ENCODE peak calls at places on chromosomes 3 and 15, in seven cellular contexts. X is HCT116, J is GM12878, Y is SK-N-SH, N is K562, L is HepG2, A is H1. P is an unnamed sample.

GRCh38 chr15:51869074-51869425 is 39.6 kb downstream of the TMOD3 start:
- DNase-seq in X (peak), J (no peak), Y (peak), N (no peak), L (peak), A (no peak), P (no peak)

GRCh38 chr3:49903451-49904424 is at the start of gene MST1R:
- DNase-seq in X (peak), J (peak), Y (no peak), N (peak), L (peak), A (peak), P (peak)

GRCh38 chr3:20511863-20512262 is 325.9 kb upstream of the SGO1 start:
- DNase-seq in X (no peak), J (no peak), Y (peak), N (peak), L (peak), A (peak), P (peak)

GRCh38 chr3:195069501-195070251 is 201.3 kb downstream of the XXYLT1 start:
- DNase-seq in X (no peak), J (no peak), Y (no peak), N (no peak), L (no peak), A (no peak), P (no peak)

GRCh38 chr3:113132571-113132996 is 78.8 kb upstream of the BOC start:
- DNase-seq in X (no peak), J (no peak), Y (no peak), N (no peak), L (peak), A (no peak), P (no peak)

GRCh38 chr3:139532996-139533395 is 6.5 kb downstream of the RBP1 start:
- DNase-seq in X (no peak), J (no peak), Y (peak), N (no peak), L (no peak), A (no peak), P (no peak)

GRCh38 chr15:95556866-95557225 is 773.7 kb upstream of the NR2F2 start:
- DNase-seq in X (peak), J (no peak), Y (no peak), N (no peak), L (no peak), A (no peak), P (no peak)

GRCh38 chr3:71432044-71432970 is 151.2 kb downstream of the FOXP1 start:
- DNase-seq in X (no peak), J (no peak), Y (no peak), N (no peak), L (no peak), A (no peak), P (no peak)

GRCh38 chr3:191094057-191094456 is 105.0 kb upstream of the OSTN start:
- DNase-seq in X (no peak), J (no peak), Y (no peak), N (no peak), L (no peak), A (no peak), P (no peak)

GRCh38 chr3:67662733-67663132 is 8.3 kb upstream of the SUCLG2 start:
- DNase-seq in X (no peak), J (no peak), Y (no peak), N (no peak), L (no peak), A (no peak), P (no peak)

GRCh38 chr15:50884583-50884982 is 23.9 kb upstream of the AP4E1 start:
- DNase-seq in X (no peak), J (no peak), Y (no peak), N (no peak), L (no peak), A (no peak), P (no peak)

GRCh38 chr15:90481023-90481422 is 48.7 kb upstream of the CRTC3 start:
- DNase-seq in X (no peak), J (no peak), Y (no peak), N (no peak), L (no peak), A (no peak), P (no peak)

GRCh38 chr3:28698706-28699105 is 350.1 kb upstream of the AZI2 start:
- DNase-seq in X (no peak), J (no peak), Y (no peak), N (no peak), L (no peak), A (no peak), P (no peak)

GRCh38 chr3:29695905-29696238 is 415.0 kb downstream of the RBMS3 start:
- DNase-seq in X (no peak), J (no peak), Y (no peak), N (no peak), L (no peak), A (no peak), P (no peak)

DNA sequence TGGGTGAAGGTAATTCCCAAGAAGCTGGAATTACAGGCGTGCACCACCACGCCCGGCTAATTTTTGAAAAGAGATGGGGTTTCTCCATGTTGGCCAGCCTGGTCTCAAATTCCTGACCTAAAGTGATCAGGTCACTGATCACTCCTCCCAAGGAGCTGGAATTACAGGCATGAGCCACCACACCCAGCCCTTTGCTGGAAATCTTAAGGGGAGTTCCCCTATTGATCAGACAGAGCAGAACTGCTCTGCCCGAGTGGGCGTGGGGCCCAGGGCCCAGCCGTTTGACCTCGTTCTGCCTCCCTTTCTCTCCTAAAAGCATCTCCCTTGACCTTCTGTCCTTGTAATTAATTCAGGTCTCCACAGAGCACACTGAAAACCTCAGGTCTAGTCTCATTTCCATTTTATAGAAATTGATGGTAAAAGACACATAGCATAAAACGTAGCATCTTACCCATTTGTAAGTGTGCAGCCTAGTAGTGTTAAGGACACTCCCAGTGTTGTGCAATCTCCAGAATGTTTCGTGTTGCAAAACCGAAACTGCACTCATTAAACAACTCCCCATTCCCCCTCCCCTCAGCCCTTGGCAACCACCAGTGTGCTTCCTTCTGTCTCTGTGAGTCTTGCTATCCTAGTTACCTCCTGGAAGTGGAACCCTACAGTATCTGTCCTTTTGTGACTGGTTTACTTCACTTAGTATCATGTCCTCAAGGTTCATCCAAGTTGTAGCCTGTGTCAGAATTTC is 89.3 kb downstream of the SLCO3A1 start:
- DNase-seq in X (peak), J (no peak), Y (no peak), N (no peak), L (peak), A (no peak), P (peak)
- TF ChIP-seq JUND in X (no peak), J (no peak), Y (no peak), N (no peak), L (no peak), A (no peak), P (no peak)

GRCh38 chr3:11167590-11167989 is 13.3 kb downstream of the HRH1 start:
- DNase-seq in X (no peak), J (no peak), Y (no peak), N (no peak), L (no peak), A (no peak), P (no peak)
- TF ChIP-seq JUND in X (no peak), J (no peak), Y (no peak), N (no peak), L (no peak), A (no peak), P (no peak)

DNA sequence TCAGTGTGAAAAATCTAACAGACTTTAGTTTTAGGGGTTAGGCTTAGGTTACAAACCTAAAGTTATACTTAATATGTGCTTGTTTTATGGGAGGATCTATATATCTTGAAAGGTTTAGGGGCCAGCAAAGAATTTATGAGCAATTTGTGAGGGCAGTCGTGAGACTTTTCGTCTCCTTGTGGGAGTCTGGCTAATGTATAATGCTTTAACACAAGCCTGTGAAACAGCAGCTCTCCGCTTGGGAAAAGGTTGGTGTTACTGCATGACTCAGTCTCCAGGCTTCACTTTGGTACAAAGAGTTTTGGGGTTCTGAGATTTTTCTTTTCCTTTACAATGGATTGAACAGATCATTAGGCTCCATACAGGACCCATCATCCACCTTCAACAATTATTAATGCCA is 79.0 kb upstream of the MFGE8 start:
- DNase-seq in X (no peak), J (no peak), Y (no peak), N (no peak), L (no peak), A (no peak), P (no peak)
- TF ChIP-seq JUND in X (no peak), J (no peak), Y (no peak), N (no peak), L (no peak), A (no peak), P (no peak)

DNA sequence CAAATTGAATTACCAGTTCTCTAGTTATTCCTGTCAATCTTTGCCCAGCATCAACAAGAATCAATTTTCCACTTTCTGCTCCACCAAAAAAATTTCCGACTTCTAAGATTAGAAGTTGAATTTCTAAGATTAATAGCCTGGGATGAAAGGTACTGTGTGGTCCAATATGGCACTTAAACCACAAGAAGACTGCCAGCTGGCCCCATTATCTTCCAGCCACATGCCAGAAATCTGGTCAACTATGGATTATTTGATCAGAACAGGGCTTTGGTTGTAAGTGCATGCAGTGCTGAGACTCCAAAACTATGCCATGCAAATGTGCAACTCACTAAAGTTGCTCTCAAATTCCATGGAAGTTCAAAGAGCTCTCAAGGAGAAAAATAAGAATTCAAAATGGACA is 64.1 kb downstream of the ST3GAL6 start:
- DNase-seq in X (no peak), J (no peak), Y (no peak), N (no peak), L (no peak), A (no peak), P (no peak)
- TF ChIP-seq JUND in X (no peak), J (no peak), Y (no peak), N (no peak), L (no peak), A (no peak), P (no peak)

DNA sequence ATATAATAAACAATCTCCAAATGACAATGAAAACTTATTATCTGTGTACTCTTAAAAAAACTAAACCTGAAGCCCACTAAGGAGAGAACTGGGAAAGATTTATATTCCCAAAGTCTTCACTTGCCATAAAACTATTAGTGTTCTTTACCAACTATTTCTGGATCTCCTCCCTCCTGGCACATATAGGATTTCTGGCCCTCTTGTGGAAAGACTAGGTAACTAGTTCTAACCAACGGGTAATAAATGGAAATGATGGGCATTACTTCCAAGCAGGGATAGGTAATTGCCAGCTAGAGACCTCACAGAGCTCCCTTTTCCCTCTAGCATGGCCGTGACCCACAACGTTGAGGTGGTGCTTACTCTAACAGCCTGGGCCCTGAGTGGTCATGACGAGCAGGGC is 110.1 kb downstream of the DNAH12 start:
- DNase-seq in X (peak), J (no peak), Y (peak), N (no peak), L (peak), A (no peak), P (peak)
- TF ChIP-seq JUND in X (no peak), J (no peak), Y (no peak), N (no peak), L (no peak), A (no peak), P (no peak)

GRCh38 chr15:49620174-49620573 is 444 bp downstream of the FAM227B start:
- DNase-seq in X (no peak), J (no peak), Y (no peak), N (no peak), L (no peak), A (no peak), P (no peak)
- TF ChIP-seq JUND in X (no peak), J (no peak), Y (no peak), N (no peak), L (no peak), A (no peak), P (no peak)

GRCh38 chr3:58539636-58540035 is 2.6 kb upstream of the ACOX2 start:
- DNase-seq in X (no peak), J (no peak), Y (no peak), N (no peak), L (no peak), A (no peak), P (no peak)

GRCh38 chr3:58537412-58538301 is 667 bp upstream of the ACOX2 start:
- DNase-seq in X (no peak), J (no peak), Y (no peak), N (no peak), L (peak), A (no peak), P (peak)

GRCh38 chr3:58535531-58536500 is 1.2 kb downstream of the ACOX2 start:
- DNase-seq in X (no peak), J (no peak), Y (no peak), N (no peak), L (peak), A (no peak), P (no peak)

GRCh38 chr3:58534592-58535494 is 2.1 kb downstream of the ACOX2 start:
- DNase-seq in X (no peak), J (no peak), Y (no peak), N (no peak), L (no peak), A (no peak), P (no peak)

DNA sequence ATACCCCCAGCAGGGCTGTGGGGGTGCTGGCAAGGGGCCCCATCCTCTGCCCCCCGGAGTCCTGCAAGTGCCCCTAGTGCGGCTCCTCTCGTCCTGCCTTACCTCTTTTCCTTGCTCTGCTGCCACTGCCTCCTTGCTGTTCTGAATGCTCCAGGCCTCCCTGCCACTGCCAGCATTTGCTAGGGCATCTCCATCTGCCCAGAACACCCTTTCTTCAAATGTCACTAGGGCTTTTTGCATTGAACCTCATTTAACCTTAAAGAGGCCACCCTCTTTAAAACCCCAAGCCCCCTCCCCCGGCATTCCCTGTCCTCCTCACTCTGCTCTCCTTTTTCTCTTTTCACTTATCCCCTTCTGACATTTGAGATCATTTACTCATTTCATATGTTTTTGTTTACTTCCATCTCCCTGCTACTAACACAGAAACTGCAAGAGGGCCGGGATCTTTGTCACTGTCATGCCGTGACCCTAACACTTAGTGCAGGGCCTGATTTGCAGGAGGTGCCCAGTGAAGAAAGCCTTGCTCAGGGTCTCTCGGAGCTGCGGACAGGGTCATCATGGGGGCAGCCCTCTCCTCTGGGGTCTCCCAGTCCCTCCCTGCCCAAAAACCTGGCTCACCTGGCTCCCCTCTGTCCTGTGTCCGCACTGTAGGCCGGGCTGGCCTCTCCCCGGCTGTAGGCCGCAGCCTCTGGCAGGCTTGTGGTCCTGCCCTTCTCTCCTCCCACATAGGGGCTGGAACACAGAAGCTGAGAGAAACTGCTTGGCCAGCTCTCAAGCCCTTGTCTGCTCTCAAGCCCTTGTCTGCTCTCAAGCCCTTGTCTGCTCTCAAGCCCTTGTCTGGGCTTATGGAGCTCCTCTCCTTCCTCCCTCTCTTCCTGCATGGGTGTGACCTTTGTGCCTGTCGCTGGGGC is at the start of gene ACOX2:
- DNase-seq in X (no peak), J (no peak), Y (no peak), N (no peak), L (no peak), A (no peak), P (no peak)
- TF ChIP-seq JUND in X (no peak), J (no peak), Y (no peak), N (no peak), L (no peak), A (no peak), P (no peak)

P was measured in T47D.